ENCODE peak calls at places on chromosomes 7 and 10, in six cellular contexts. F is activated T-cell treated with anti-CD3 and anti-CD28 coated beads for 1 hour; U is esophagus squamous epithelium; S is pancreas; Z is activated CD8-positive, alpha-beta memory T cell treated with anti-CD3 and anti-CD28 coated beads for 48 hours; P is stimulated activated CD8-positive, alpha-beta memory T cell treated with anti-CD3 and anti-CD28 coated beads, Interleukin-12 subunit alpha, Interleukin-12 subunit beta, amount 100 ng/mL, for 4 hours. K is an unnamed sample.

GRCh38 chr10:25901199-25901598 is 32.8 kb upstream of the MYO3A start:
- DNase-seq in F (no peak), U (no peak), S (no peak), Z (no peak), P (no peak), K (no peak)

GRCh38 chr7:140214075-140214684 is 37.4 kb upstream of the KDM7A start:
- DNase-seq in F (no peak), U (no peak), S (peak), Z (no peak), P (no peak), K (no peak)

GRCh38 chr10:101512741-101513140 is 75.3 kb downstream of the POLL start:
- DNase-seq in F (no peak), U (no peak), S (no peak), Z (no peak), P (no peak), K (no peak)

GRCh38 chr10:133143200-133143533 is 16.9 kb upstream of the KNDC1 start:
- DNase-seq in F (no peak), U (no peak), S (no peak), Z (no peak), P (no peak), K (no peak)

GRCh38 chr7:98881561-98882315 is 3.4 kb downstream of the TRRAP start:
- DNase-seq in F (no peak), U (no peak), S (no peak), Z (no peak), P (no peak), K (no peak)

GRCh38 chr10:93874309-93875031 is 19.3 kb upstream of the SLC35G1 start:
- DNase-seq in F (no peak), U (no peak), S (no peak), Z (no peak), P (no peak), K (no peak)

GRCh38 chr10:74500806-74501205 is 325.6 kb upstream of the KAT6B start:
- DNase-seq in F (no peak), U (no peak), S (no peak), Z (no peak), P (no peak), K (no peak)

GRCh38 chr7:132347858-132348257 is 228.4 kb downstream of the PLXNA4 start:
- DNase-seq in F (no peak), U (no peak), S (no peak), Z (no peak), P (no peak), K (no peak)

GRCh38 chr7:22229148-22229547 is 127.8 kb downstream of the RAPGEF5 start:
- DNase-seq in F (no peak), U (no peak), S (no peak), Z (no peak), P (no peak), K (no peak)

GRCh38 chr7:75531359-75531821 is 39.3 kb downstream of the SPDYE5 start:
- DNase-seq in F (no peak), U (no peak), S (no peak), Z (no peak), P (no peak), K (no peak)

GRCh38 chr10:97850446-97850845 is 803 bp downstream of the GOLGA7B start:
- DNase-seq in F (no peak), U (no peak), S (no peak), Z (no peak), P (no peak), K (no peak)

GRCh38 chr7:50939026-50939425 is 156.3 kb upstream of the GRB10 start:
- DNase-seq in F (no peak), U (no peak), S (no peak), Z (no peak), P (no peak), K (no peak)

GRCh38 chr10:122637371-122637770 is 62.3 kb downstream of the C10orf120 start:
- DNase-seq in F (no peak), U (no peak), S (no peak), Z (no peak), P (no peak), K (no peak)

GRCh38 chr10:97540669-97541500 is 31.7 kb upstream of the ANKRD2 start:
- DNase-seq in F (no peak), U (no peak), S (peak), Z (no peak), P (no peak), K (no peak)

K was measured in HL-60.